ENCODE peak calls at places on chromosome 2, in ten cellular contexts. U is A549, R is H1, X is upper lobe of left lung, V is transverse colon, Z is suprapubic skin, F is tibial nerve, A is esophagus muscularis mucosa, N is SK-N-SH, Y is ovary. B is an unnamed sample.
A peak's percentile ranks its signal among the peaks of the same experiment; 100 is the strongest.

GRCh38 chr2:208150094-208150493 is 4.1 kb upstream of the CRYGB start:
- DNase-seq in Y (no peak), R (no peak), F (no peak), Z (no peak), U (no peak), V (no peak), A (no peak), N (no peak), X (no peak), B (no peak)

GRCh38 chr2:177984739-177985138 is 87.8 kb downstream of the PDE11A start:
- DNase-seq in A (no peak), N (peak; percentile 20), U (no peak), Y (no peak), V (peak; percentile 19), X (no peak), Z (no peak), F (no peak), R (no peak), B (no peak)

GRCh38 chr2:160489096-160489495 is 4.5 kb downstream of the RBMS1 start:
- DNase-seq in V (no peak), U (no peak), A (no peak), F (no peak), X (no peak), Z (no peak), R (no peak), Y (no peak), N (no peak), B (no peak)

GRCh38 chr2:239087041-239087710 is 239.3 kb downstream of the TWIST2 start:
- DNase-seq in Y (no peak), A (no peak), V (no peak), N (no peak), F (no peak), R (no peak), U (no peak), Z (no peak), X (no peak), B (no peak)

GRCh38 chr2:134137182-134137595 is 116.7 kb upstream of the MGAT5 start:
- DNase-seq in F (no peak), U (no peak), N (no peak), R (no peak), X (peak; percentile 85), A (no peak), Y (peak; percentile 26), Z (no peak), V (no peak), B (peak; percentile 65)

GRCh38 chr2:39202639-39203369 is 41.0 kb downstream of the CDKL4 start:
- DNase-seq in Z (no peak), X (no peak), V (no peak), U (no peak), F (no peak), Y (no peak), A (no peak), N (no peak), R (peak; percentile 39), B (no peak)

GRCh38 chr2:10284108-10284870 is 18.4 kb upstream of the HPCAL1 start:
- DNase-seq in X (no peak), F (no peak), Z (no peak), A (no peak), R (no peak), V (no peak), U (no peak), N (peak; percentile 30), Y (no peak), B (no peak)

GRCh38 chr2:112881217-112882000 is 29.6 kb upstream of the IL37 start:
- DNase-seq in R (no peak), Z (no peak), V (no peak), X (peak; percentile 71), N (no peak), Y (no peak), A (no peak), U (no peak), F (no peak), B (no peak)

GRCh38 chr2:23791030-23791429 is 135.9 kb downstream of the ATAD2B start:
- DNase-seq in N (no peak), F (no peak), A (no peak), U (peak; percentile 33), Y (no peak), X (no peak), V (no peak), R (no peak), Z (no peak), B (no peak)

GRCh38 chr2:24489942-24490673 is 946 bp upstream of the NCOA1 start:
- DNase-seq in Z (no peak), A (no peak), X (peak; percentile 51), Y (no peak), F (no peak), U (peak; percentile 55), R (no peak), N (peak; percentile 42), V (peak; percentile 53), B (no peak)

GRCh38 chr2:31386648-31387047 is 27.9 kb downstream of the XDH start:
- DNase-seq in V (no peak), R (no peak), A (no peak), Z (no peak), X (no peak), U (peak; percentile 41), Y (no peak), F (no peak), N (peak; percentile 55), B (no peak)

DNA sequence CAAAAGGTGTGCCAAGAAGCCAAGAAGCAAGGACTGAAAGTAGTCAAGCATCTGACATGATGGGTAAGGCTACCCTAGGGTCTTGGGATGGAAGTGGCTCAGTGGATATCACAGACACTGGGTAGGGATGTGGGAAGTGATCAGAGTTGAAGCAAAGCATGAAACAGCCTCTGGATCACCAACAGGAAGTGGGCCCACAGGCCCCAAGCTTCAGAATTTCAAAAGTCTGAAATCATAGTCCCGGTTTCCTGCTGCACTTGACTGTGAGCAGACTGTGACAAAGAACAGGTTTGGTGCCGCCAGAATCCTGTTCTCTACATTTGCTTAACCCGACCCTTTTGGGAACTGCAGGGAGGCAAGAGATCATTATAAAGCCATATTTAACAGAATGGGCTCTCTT is 57.4 kb downstream of the SP100 start:
- DNase-seq in U (no peak), A (no peak), V (no peak), F (no peak), Y (no peak), R (no peak), Z (no peak), N (no peak), X (peak; percentile 31), B (no peak)
- TF ChIP-seq EP300 in U (no peak), A (no peak), V (no peak), F (no peak), Y (no peak), R (no peak), Z (no peak), N (no peak), X (no peak), B (no peak)

DNA sequence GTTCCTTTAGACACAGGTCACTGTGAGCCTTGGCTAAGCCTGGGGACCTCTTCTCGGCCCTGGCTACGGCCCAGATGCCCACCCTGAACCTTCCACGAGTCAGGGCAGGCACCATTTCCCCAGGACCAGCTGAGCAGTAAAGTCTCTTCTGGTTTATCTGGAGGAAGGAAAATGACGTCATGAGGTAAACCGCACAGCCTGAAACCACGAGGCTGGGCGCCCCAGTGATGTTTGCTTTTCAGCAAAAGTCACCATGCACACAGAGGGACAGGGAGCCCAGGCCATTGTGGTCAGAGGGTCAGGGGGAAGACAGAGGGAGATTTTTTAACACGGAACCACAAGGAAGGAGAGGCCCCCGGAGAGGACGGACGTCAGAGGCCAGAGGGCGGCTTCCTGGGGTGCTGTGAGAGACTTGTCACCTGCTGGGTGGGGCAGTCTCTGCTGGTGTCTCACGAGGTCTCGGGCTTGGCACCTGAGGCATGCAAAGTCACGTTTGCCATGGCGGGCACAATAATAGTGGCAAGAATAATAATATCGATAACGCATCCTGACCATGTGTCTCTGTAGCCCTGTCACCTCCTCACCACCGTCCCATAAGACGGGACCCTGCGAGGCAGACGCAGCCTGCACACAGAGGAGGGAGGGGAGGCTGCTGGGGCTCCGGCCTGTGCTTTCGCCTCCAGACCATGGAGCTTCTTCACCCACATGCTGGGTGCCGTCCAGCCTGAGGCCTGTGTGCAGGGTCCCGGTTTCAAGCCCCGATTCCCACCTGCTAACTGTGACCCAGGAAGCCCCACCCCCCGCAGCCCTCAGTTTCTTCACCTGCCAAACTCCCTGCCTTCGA is 33.2 kb upstream of the FOSL2 start:
- DNase-seq in Y (no peak), N (no peak), A (no peak), F (no peak), R (no peak), V (peak; percentile 73), Z (no peak), U (no peak), X (peak; percentile 85), B (peak; percentile 84)
- TF ChIP-seq EP300 in Y (no peak), N (no peak), A (no peak), F (peak; percentile 31), R (no peak), V (no peak), Z (no peak), U (no peak), X (peak; percentile 35), B (no peak)

GRCh38 chr2:223549215-223549614 is 52.9 kb downstream of the SCG2 start:
- DNase-seq in X (no peak), V (no peak), A (no peak), Z (no peak), U (peak; percentile 65), F (no peak), N (peak; percentile 48), Y (no peak), R (no peak), B (no peak)
- TF ChIP-seq EP300 in X (no peak), V (no peak), A (no peak), Z (no peak), U (no peak), F (no peak), N (peak; percentile 100), Y (no peak), R (no peak), B (no peak)

GRCh38 chr2:230758566-230759480 is 46.2 kb downstream of the CAB39 start:
- DNase-seq in V (no peak), Y (no peak), A (no peak), N (no peak), R (no peak), U (no peak), Z (no peak), X (no peak), F (no peak), B (no peak)

GRCh38 chr2:230761704-230762103 is 49.1 kb downstream of the CAB39 start:
- DNase-seq in U (no peak), Y (no peak), A (no peak), N (no peak), X (no peak), R (no peak), V (no peak), F (no peak), Z (no peak), B (no peak)

GRCh38 chr2:230759481-230760191 is 47.0 kb downstream of the CAB39 start:
- DNase-seq in A (no peak), Z (no peak), F (no peak), X (no peak), N (no peak), U (no peak), Y (no peak), V (no peak), R (no peak), B (no peak)

GRCh38 chr2:230754200-230754599 is 41.6 kb downstream of the CAB39 start:
- DNase-seq in X (no peak), A (no peak), Z (no peak), V (no peak), F (no peak), N (no peak), R (no peak), U (no peak), Y (no peak), B (no peak)

DNA sequence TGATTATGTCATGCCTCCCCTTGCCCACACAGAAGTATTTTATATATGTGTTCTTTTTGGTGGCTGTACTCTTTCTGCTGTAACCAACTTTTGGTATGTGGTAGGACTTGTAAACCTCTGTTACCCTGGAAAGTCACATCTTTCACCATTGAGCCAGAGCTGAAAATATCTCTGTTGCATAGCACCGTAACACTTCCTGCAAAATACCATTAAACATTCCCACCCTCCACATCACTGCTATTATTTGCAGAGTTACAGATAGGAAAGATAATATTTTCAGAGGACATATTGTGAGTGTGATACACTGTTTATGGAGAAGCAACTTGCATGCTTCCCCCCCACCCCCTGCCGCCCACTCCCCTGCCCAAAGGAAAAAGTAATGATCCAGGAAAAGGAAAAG is 44.8 kb downstream of the CAB39 start:
- DNase-seq in V (no peak), F (no peak), U (no peak), Y (no peak), Z (no peak), A (no peak), R (no peak), N (no peak), X (no peak), B (no peak)
- TF ChIP-seq EP300 in V (no peak), F (no peak), U (no peak), Y (no peak), Z (no peak), A (no peak), R (no peak), N (no peak), X (no peak), B (no peak)

B was measured in stomach.